ENCODE peak calls at places on chromosomes 2 and 18, in five cellular contexts. One of them, this sample, is unnamed. For H3K9me3, the result is how much of the 10 kb centered on the place peaks cover.

GRCh38 chr2:71831208-71831577 is 316.5 kb downstream of the CYP26B1 start:
- DNase-seq in SK-N-SH: no peak
- DNase-seq in neural progenitor cell: no peak
- DNase-seq in IMR-90: peak
- DNase-seq in astrocyte: peak
- DNase-seq in this sample: peak

GRCh38 chr18:69387181-69387580 is 13.5 kb upstream of the DOK6 start:
- DNase-seq in SK-N-SH: no peak
- DNase-seq in neural progenitor cell: peak
- DNase-seq in IMR-90: no peak
- DNase-seq in astrocyte: no peak
- DNase-seq in this sample: no peak

GRCh38 chr2:222130855-222131254 is 167.9 kb downstream of the PAX3 start:
- DNase-seq in SK-N-SH: no peak
- DNase-seq in neural progenitor cell: no peak
- DNase-seq in IMR-90: no peak
- DNase-seq in astrocyte: no peak
- DNase-seq in this sample: no peak

GRCh38 chr18:62663731-62664336 is 51.5 kb upstream of the PHLPP1 start:
- DNase-seq in SK-N-SH: no peak
- DNase-seq in neural progenitor cell: no peak
- DNase-seq in IMR-90: peak
- DNase-seq in astrocyte: peak
- DNase-seq in this sample: peak

GRCh38 chr2:157075924-157076323 is 181.6 kb upstream of the GALNT5 start:
- DNase-seq in SK-N-SH: no peak
- DNase-seq in neural progenitor cell: no peak
- DNase-seq in IMR-90: no peak
- DNase-seq in astrocyte: no peak
- DNase-seq in this sample: no peak

GRCh38 chr2:222483513-222484039 is 59.2 kb downstream of the SGPP2 start:
- DNase-seq in SK-N-SH: no peak
- DNase-seq in neural progenitor cell: peak
- DNase-seq in IMR-90: no peak
- DNase-seq in astrocyte: no peak
- DNase-seq in this sample: no peak

GRCh38 chr18:9092665-9093064 is 9.8 kb upstream of the NDUFV2 start:
- DNase-seq in SK-N-SH: no peak
- DNase-seq in neural progenitor cell: no peak
- DNase-seq in IMR-90: no peak
- DNase-seq in astrocyte: no peak
- DNase-seq in this sample: no peak

GRCh38 chr2:215812966-215813365 is 200.4 kb downstream of the MREG start:
- DNase-seq in SK-N-SH: no peak
- DNase-seq in neural progenitor cell: no peak
- DNase-seq in IMR-90: peak
- DNase-seq in astrocyte: peak
- DNase-seq in this sample: peak

GRCh38 chr2:38315707-38316333 is 61.3 kb downstream of the ATL2 start:
- DNase-seq in SK-N-SH: peak
- DNase-seq in neural progenitor cell: peak
- DNase-seq in IMR-90: peak
- DNase-seq in astrocyte: peak
- DNase-seq in this sample: peak

GRCh38 chr18:45780568-45780967 is 44.9 kb upstream of the SIGLEC15 start:
- DNase-seq in SK-N-SH: no peak
- DNase-seq in neural progenitor cell: peak
- DNase-seq in IMR-90: peak
- DNase-seq in astrocyte: no peak
- DNase-seq in this sample: no peak

GRCh38 chr2:10332402-10333246 is 29.9 kb downstream of the HPCAL1 start:
- DNase-seq in SK-N-SH: no peak
- DNase-seq in neural progenitor cell: peak
- DNase-seq in IMR-90: no peak
- DNase-seq in astrocyte: no peak
- DNase-seq in this sample: no peak

GRCh38 chr18:61543518-61543917 is 210.3 kb downstream of the CDH20 start:
- DNase-seq in SK-N-SH: no peak
- DNase-seq in neural progenitor cell: no peak
- DNase-seq in IMR-90: no peak
- DNase-seq in astrocyte: no peak
- DNase-seq in this sample: no peak

GRCh38 chr2:23603581-23603980 is 218.6 kb downstream of the KLHL29 start:
- DNase-seq in SK-N-SH: no peak
- DNase-seq in neural progenitor cell: no peak
- DNase-seq in IMR-90: no peak
- DNase-seq in astrocyte: no peak
- DNase-seq in this sample: no peak

GRCh38 chr2:9380702-9381628 is 42.4 kb downstream of the ITGB1BP1 start:
- DNase-seq in SK-N-SH: no peak
- DNase-seq in neural progenitor cell: no peak
- DNase-seq in IMR-90: peak
- DNase-seq in astrocyte: peak
- DNase-seq in this sample: peak

GRCh38 chr2:110866496-110866895 is 134.1 kb downstream of the ACOXL start:
- DNase-seq in SK-N-SH: no peak
- DNase-seq in neural progenitor cell: peak
- DNase-seq in IMR-90: no peak
- DNase-seq in astrocyte: no peak
- DNase-seq in this sample: no peak

GRCh38 chr18:53698907-53699306 is 525.6 kb downstream of the MBD2 start:
- DNase-seq in SK-N-SH: peak
- DNase-seq in neural progenitor cell: peak
- DNase-seq in IMR-90: no peak
- DNase-seq in astrocyte: peak
- DNase-seq in this sample: peak

GRCh38 chr2:12716250-12717190 is at the start of gene TRIB2:
- DNase-seq in SK-N-SH: peak
- DNase-seq in neural progenitor cell: peak
- DNase-seq in IMR-90: peak
- DNase-seq in astrocyte: peak
- DNase-seq in this sample: peak

GRCh38 chr2:103788875-103789715 is 1027.3 kb downstream of the TMEM182 start:
- DNase-seq in SK-N-SH: no peak
- DNase-seq in neural progenitor cell: peak
- DNase-seq in IMR-90: no peak
- DNase-seq in astrocyte: peak
- DNase-seq in this sample: peak

GRCh38 chr2:6724572-6725140 is 141.1 kb downstream of the CMPK2 start:
- DNase-seq in SK-N-SH: no peak
- DNase-seq in neural progenitor cell: no peak
- DNase-seq in IMR-90: no peak
- DNase-seq in astrocyte: no peak
- DNase-seq in this sample: no peak

GRCh38 chr18:9673296-9674251 is 34.5 kb upstream of the RAB31 start:
- DNase-seq in SK-N-SH: peak
- DNase-seq in neural progenitor cell: peak
- DNase-seq in IMR-90: peak
- DNase-seq in astrocyte: peak
- DNase-seq in this sample: peak

GRCh38 chr2:172373761-172374160 is 53.6 kb upstream of the ITGA6 start:
- DNase-seq in SK-N-SH: no peak
- DNase-seq in neural progenitor cell: no peak
- DNase-seq in IMR-90: no peak
- DNase-seq in astrocyte: no peak
- DNase-seq in this sample: peak

GRCh38 chr2:222797871-222798270 is 63.0 kb upstream of the ACSL3 start:
- DNase-seq in SK-N-SH: no peak
- DNase-seq in neural progenitor cell: no peak
- DNase-seq in IMR-90: no peak
- DNase-seq in astrocyte: no peak
- DNase-seq in this sample: peak

GRCh38 chr2:17793293-17793692 is 23.0 kb upstream of the MSGN1 start:
- DNase-seq in SK-N-SH: no peak
- DNase-seq in neural progenitor cell: no peak
- DNase-seq in IMR-90: no peak
- DNase-seq in astrocyte: no peak
- DNase-seq in this sample: no peak

GRCh38 chr2:70340921-70341765 is 39.3 kb upstream of the FAM136A start:
- DNase-seq in SK-N-SH: peak
- DNase-seq in neural progenitor cell: peak
- DNase-seq in IMR-90: peak
- DNase-seq in astrocyte: peak
- DNase-seq in this sample: peak

GRCh38 chr18:65897292-65897691 is 146.5 kb downstream of the CDH7 start:
- DNase-seq in SK-N-SH: no peak
- DNase-seq in neural progenitor cell: no peak
- DNase-seq in IMR-90: no peak
- DNase-seq in astrocyte: no peak
- DNase-seq in this sample: no peak

GRCh38 chr2:190408538-190409271 is 550 bp downstream of the MFSD6 start:
- DNase-seq in SK-N-SH: peak
- DNase-seq in neural progenitor cell: peak
- DNase-seq in IMR-90: no peak
- DNase-seq in astrocyte: peak
- DNase-seq in this sample: peak

GRCh38 chr18:48915621-48916425 is 34.9 kb downstream of the SMAD7 start:
- DNase-seq in SK-N-SH: no peak
- DNase-seq in neural progenitor cell: no peak
- DNase-seq in IMR-90: peak
- DNase-seq in astrocyte: peak
- DNase-seq in this sample: peak

GRCh38 chr2:169345507-169346120 is 16.7 kb downstream of the LRP2 start:
- DNase-seq in SK-N-SH: no peak
- DNase-seq in neural progenitor cell: no peak
- DNase-seq in IMR-90: no peak
- DNase-seq in astrocyte: no peak
- DNase-seq in this sample: no peak

GRCh38 chr2:162072976-162073775 is 839 bp downstream of the DPP4 start:
- DNase-seq in SK-N-SH: peak
- DNase-seq in neural progenitor cell: peak
- DNase-seq in IMR-90: peak
- DNase-seq in astrocyte: no peak
- DNase-seq in this sample: peak

GRCh38 chr2:205539603-205540002 is 142.7 kb upstream of the NRP2 start:
- DNase-seq in SK-N-SH: no peak
- DNase-seq in neural progenitor cell: no peak
- DNase-seq in IMR-90: no peak
- DNase-seq in astrocyte: no peak
- DNase-seq in this sample: peak

GRCh38 chr2:88489181-88489580 is 36.7 kb upstream of the FOXI3 start:
- DNase-seq in SK-N-SH: no peak
- DNase-seq in neural progenitor cell: no peak
- DNase-seq in IMR-90: no peak
- DNase-seq in astrocyte: no peak
- DNase-seq in this sample: no peak

GRCh38 chr2:233791883-233792329 is 13.8 kb downstream of the MROH2A start:
- DNase-seq in SK-N-SH: no peak
- DNase-seq in neural progenitor cell: no peak
- DNase-seq in IMR-90: no peak
- DNase-seq in astrocyte: no peak
- DNase-seq in this sample: no peak

GRCh38 chr2:233795735-233796171 is 17.6 kb downstream of the MROH2A start:
- DNase-seq in SK-N-SH: no peak
- DNase-seq in neural progenitor cell: no peak
- DNase-seq in IMR-90: no peak
- DNase-seq in astrocyte: no peak
- DNase-seq in this sample: no peak

GRCh38 chr2:233792720-233793119 is 14.6 kb downstream of the MROH2A start:
- DNase-seq in SK-N-SH: no peak
- DNase-seq in neural progenitor cell: no peak
- DNase-seq in IMR-90: no peak
- DNase-seq in astrocyte: no peak
- DNase-seq in this sample: no peak

GRCh38 chr2:233793465-233794127 is 15.5 kb downstream of the MROH2A start:
- DNase-seq in SK-N-SH: no peak
- DNase-seq in neural progenitor cell: no peak
- DNase-seq in IMR-90: no peak
- DNase-seq in astrocyte: no peak
- DNase-seq in this sample: no peak

DNA sequence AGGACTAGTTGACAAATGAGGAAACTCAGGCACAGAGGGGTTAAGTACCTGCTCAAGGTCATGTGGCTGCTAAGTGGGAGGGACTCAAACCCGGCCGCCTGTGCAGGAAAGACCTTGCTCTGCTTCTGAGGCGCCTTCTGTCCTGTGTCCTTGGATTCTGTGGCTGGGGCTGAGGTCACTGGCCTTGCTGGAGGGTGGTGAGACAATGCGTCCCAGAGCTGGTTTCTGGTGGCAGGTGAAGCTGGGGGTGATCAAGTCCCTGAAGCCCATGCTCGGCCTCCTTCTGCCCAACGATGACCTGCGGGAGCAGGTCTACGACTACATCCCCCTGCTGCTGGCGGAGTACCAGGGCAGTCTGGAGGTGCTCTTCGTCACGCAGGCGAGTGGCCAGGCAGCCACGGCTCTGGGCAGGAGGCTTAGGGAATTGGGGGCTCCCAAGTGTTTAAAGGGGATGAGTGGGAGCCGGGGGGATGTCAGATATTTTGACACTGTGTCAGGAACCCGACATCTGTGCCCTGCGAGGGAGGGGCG is 16.1 kb downstream of the MROH2A start:
- DNase-seq in SK-N-SH: no peak
- DNase-seq in neural progenitor cell: no peak
- DNase-seq in IMR-90: no peak
- DNase-seq in astrocyte: no peak
- DNase-seq in this sample: no peak
- H3K9ac ChIP-seq in SK-N-SH: no peak
- H3K9ac ChIP-seq in neural progenitor cell: no peak
- H3K9ac ChIP-seq in IMR-90: no peak
- H3K9ac ChIP-seq in astrocyte: no peak
- H3K9ac ChIP-seq in this sample: no peak

DNA sequence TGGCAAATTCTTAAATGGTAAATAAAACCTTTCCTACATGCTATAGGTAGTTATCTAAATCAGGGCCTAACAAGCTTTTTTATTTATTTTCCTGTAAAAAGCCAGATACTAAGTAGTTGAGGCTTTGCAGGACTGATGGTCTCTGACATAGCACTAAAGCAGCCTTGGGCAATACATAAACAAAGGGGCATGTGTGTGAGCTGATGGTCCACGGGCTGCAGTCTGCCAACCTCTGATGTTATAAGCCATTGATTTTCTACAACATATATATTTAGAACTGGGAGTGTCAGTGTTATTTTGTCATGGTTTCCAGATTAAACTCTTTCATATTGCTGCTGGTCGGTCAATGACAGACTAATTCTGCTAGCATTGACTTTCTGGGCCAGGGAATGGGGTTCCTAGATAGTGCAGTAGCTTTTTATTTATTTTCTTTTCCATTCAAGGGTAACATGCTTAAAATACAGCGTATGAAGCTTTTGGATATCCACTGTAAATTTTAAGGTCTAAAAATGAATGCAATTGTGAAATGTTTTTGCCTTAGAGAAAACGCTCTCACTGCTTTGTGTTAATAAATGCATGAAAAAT is 134.0 kb downstream of the NEDD4L start:
- DNase-seq in SK-N-SH: peak
- DNase-seq in neural progenitor cell: no peak
- DNase-seq in IMR-90: no peak
- DNase-seq in astrocyte: no peak
- DNase-seq in this sample: no peak
- H3K9me3 ChIP-seq in SK-N-SH: under half
- H3K9me3 ChIP-seq in neural progenitor cell: under half
- H3K9me3 ChIP-seq in IMR-90: under half
- H3K9me3 ChIP-seq in astrocyte: under half
- H3K9me3 ChIP-seq in this sample: under half

GRCh38 chr2:95389256-95390119 is 13.0 kb upstream of the FAHD2A start:
- DNase-seq in SK-N-SH: peak
- DNase-seq in neural progenitor cell: peak
- DNase-seq in IMR-90: peak
- DNase-seq in astrocyte: peak
- DNase-seq in this sample: peak
- H2AFZ ChIP-seq in SK-N-SH: no peak
- H2AFZ ChIP-seq in neural progenitor cell: peak
- H2AFZ ChIP-seq in IMR-90: peak
- H2AFZ ChIP-seq in astrocyte: peak
- H2AFZ ChIP-seq in this sample: peak

GRCh38 chr18:57533399-57533884 is 53.1 kb downstream of the FECH start:
- DNase-seq in SK-N-SH: peak
- DNase-seq in neural progenitor cell: peak
- DNase-seq in IMR-90: peak
- DNase-seq in astrocyte: no peak
- DNase-seq in this sample: no peak
- H3K9ac ChIP-seq in SK-N-SH: no peak
- H3K9ac ChIP-seq in neural progenitor cell: no peak
- H3K9ac ChIP-seq in IMR-90: no peak
- H3K9ac ChIP-seq in astrocyte: no peak
- H3K9ac ChIP-seq in this sample: no peak